ENCODE peak calls at places on chromosome 21, in four cellular contexts. Q, W, F and Z are unnamed samples.

GRCh38 chr21:31520506-31521163 is 138.9 kb upstream of the SOD1 start:
- DNase-seq in Q (no peak), W (no peak), F (no peak), Z (no peak)

GRCh38 chr21:34807881-34808568 is 139.2 kb downstream of the CLIC6 start:
- DNase-seq in Q (peak; percentile 82), W (no peak), F (no peak), Z (no peak)

GRCh38 chr21:21714396-21714795 is 716.2 kb downstream of the NCAM2 start:
- DNase-seq in Q (no peak), W (no peak), F (no peak), Z (no peak)

GRCh38 chr21:35581640-35582039 is 478.7 kb downstream of the SETD4 start:
- DNase-seq in Q (no peak), W (no peak), F (no peak), Z (no peak)

GRCh38 chr21:35838350-35838749 is 222.0 kb downstream of the SETD4 start:
- DNase-seq in Q (no peak), W (no peak), F (no peak), Z (no peak)

GRCh38 chr21:21028275-21028814 is 30.1 kb downstream of the NCAM2 start:
- DNase-seq in Q (no peak), W (no peak), F (no peak), Z (no peak)

GRCh38 chr21:20998886-20999285 is 677 bp downstream of the NCAM2 start:
- DNase-seq in Q (no peak), W (no peak), F (no peak), Z (no peak)

GRCh38 chr21:20639026-20639425 is 359.2 kb upstream of the NCAM2 start:
- DNase-seq in Q (no peak), W (no peak), F (no peak), Z (no peak)

GRCh38 chr21:39676054-39676771 is 63.5 kb downstream of the B3GALT5 start:
- DNase-seq in Q (no peak), W (peak; percentile 17), F (no peak), Z (peak; percentile 88)

GRCh38 chr21:38295997-38296764 is 39.4 kb downstream of the KCNJ15 start:
- DNase-seq in Q (no peak), W (no peak), F (no peak), Z (no peak)

GRCh38 chr21:20729376-20729775 is 268.8 kb upstream of the NCAM2 start:
- DNase-seq in Q (no peak), W (no peak), F (no peak), Z (no peak)

GRCh38 chr21:36859744-36860501 is 106.5 kb downstream of the HLCS start:
- DNase-seq in Q (no peak), W (peak; percentile 81), F (peak; percentile 95), Z (peak; percentile 41)

GRCh38 chr21:14259669-14260458 is 43.9 kb downstream of the RBM11 start:
- DNase-seq in Q (peak; percentile 10), W (peak; percentile 39), F (peak; percentile 24), Z (peak; percentile 44)

GRCh38 chr21:27021801-27022200 is 54.9 kb upstream of the ADAMTS5 start:
- DNase-seq in Q (no peak), W (no peak), F (no peak), Z (no peak)

GRCh38 chr21:25895565-25896205 is 160.9 kb downstream of the GABPA start:
- DNase-seq in Q (no peak), W (no peak), F (peak; percentile 37), Z (peak; percentile 43)

GRCh38 chr21:14677639-14678179 is 131.6 kb upstream of the SAMSN1 start:
- DNase-seq in Q (no peak), W (no peak), F (peak; percentile 17), Z (no peak)

GRCh38 chr21:14901482-14901958 is 163.3 kb downstream of the NRIP1 start:
- DNase-seq in Q (peak; percentile 78), W (no peak), F (no peak), Z (no peak)

GRCh38 chr21:35376406-35377135 is 327.5 kb upstream of the RUNX1 start:
- DNase-seq in Q (no peak), W (no peak), F (no peak), Z (no peak)

GRCh38 chr21:35291963-35292627 is 243.0 kb upstream of the RUNX1 start:
- DNase-seq in Q (no peak), W (no peak), F (no peak), Z (no peak)

DNA sequence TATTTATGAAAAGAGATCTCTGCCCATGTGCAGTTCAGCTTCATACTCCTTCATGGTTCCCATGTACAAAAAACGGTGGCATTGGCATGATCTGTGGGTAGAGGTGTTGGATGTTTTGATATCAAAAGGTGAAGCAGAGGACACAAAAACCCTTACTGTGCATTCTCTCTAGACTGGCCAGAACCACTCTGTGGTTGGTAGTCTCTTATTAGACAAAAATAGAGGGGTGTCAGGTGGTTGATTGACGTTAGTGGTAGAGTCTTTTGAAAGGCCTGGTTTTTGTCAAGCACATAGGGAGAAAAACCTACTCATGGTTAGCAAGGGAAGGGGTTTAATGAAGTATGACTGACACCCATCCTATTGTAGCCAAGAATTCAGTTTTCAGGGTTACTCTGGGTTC is 400.0 kb upstream of the TMPRSS15 start:
- DNase-seq in Q (no peak), W (no peak), F (no peak), Z (no peak)
- H3K27ac ChIP-seq in Q (no peak overlapping the region), W (no peak overlapping the region), F (no peak overlapping the region), Z (no peak overlapping the region)

GRCh38 chr21:44356636-44357035 is 3.2 kb downstream of the TRPM2 start:
- DNase-seq in Q (no peak), W (no peak), F (no peak), Z (no peak)

GRCh38 chr21:44357064-44357837 is 3.8 kb downstream of the TRPM2 start:
- DNase-seq in Q (no peak), W (no peak), F (no peak), Z (no peak)

GRCh38 chr21:44354001-44354405 is 582 bp downstream of the TRPM2 start:
- DNase-seq in Q (no peak), W (no peak), F (no peak), Z (no peak)

GRCh38 chr21:44353200-44353970 is at the start of gene TRPM2:
- DNase-seq in Q (no peak), W (no peak), F (no peak), Z (no peak)

DNA sequence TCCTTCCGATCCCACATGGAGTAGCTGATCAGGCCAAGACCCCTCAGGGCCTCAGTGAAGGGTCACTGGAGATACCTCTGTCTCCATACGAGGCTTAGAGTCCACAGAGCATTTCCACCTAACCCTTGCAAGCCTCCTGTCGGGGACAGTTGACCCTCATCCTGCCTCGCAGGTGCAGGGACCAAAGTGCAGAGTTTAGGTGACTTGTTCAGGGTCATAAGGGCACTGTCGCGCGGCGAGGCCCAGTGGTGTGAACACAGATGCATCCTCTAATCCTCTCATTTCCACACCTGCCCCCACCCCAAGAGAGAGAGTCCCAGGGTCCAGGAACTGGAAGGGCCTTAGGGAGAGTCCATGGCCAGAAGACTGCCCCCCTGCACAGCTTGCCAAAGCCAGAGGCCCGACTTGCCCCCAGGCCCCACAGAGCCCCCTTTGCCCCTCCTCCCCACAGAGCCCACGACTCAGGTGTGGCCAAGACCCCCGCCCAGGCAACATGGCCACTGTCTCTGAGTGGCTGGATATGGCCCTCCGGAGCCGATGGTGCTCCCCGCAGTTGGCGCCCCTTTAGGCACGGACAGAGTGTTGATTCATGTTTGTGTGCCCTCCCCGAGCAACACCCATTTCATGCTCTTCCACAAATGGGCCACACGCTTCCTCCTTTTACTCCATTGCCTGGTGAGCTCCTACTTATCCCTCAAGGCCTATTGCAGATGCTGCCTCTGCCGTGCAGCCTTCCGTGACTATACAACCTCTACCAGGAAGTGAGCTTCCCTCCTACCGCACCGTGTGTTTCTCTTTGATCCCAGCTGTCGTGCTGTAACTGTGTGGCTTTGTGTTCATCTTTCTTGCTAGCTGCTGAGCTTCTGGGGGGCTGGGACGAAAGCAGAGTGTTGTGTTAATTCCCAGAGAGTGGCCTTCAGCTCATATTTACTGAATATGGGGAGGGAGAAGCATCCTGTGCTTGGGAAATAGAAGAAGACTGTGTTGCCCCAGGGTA is 1.7 kb downstream of the TRPM2 start:
- DNase-seq in Q (no peak), W (peak; percentile 16), F (no peak), Z (no peak)
- TF ChIP-seq ELF1 in Q (no peak), W (peak; percentile 82), F (no peak), Z (no peak)

GRCh38 chr21:43717166-43717853 is 1.6 kb upstream of the PDXK start:
- DNase-seq in Q (no peak), W (no peak), F (no peak), Z (no peak)
- H3K27ac ChIP-seq in Q (no peak overlapping the region), W (no peak overlapping the region), F (no peak overlapping the region), Z (no peak overlapping the region)

DNA sequence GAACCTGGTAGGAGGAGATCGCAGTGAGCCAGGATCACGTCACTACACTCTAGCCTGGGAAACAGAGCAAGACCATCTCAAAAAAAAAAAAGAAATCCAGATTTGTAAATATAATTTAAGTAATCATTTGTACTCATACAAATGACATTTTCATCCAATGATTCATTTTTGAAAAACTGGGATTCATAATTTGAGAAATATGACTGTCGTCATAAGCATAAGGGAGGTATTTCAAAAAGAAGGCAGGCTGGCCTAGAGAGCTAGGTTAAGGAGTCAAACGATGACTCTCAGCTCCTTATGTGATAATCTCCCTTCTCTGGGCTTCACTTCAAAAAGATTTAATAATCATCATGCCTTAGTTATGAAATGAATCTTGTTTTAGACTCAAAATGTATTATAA is 2.3 kb downstream of the GART start:
- DNase-seq in Q (no peak), W (no peak), F (no peak), Z (no peak)
- TF ChIP-seq ELF1 in Q (no peak), W (no peak), F (no peak), Z (no peak)

DNA sequence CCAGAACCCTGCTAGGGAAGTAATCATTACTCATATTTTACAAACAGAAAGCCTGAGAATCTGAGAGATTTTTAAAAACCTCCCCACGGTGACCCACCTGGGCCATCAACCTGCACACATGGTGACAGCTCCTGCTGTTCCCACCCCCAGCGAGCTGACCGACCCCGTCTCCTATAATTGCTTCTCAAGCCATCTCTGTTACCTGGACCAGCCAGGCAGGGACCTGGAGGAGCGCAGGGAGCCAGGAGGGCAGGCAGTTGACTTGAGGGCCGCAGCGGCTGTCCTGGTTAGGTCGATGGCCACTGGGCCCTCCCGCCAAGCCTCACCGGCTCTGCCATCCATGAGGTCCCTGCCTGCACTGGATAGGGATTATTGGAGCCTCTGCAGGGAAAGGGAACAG is 7.7 kb downstream of the TFF2 start:
- DNase-seq in Q (no peak), W (no peak), F (no peak), Z (no peak)
- H3K27ac ChIP-seq in Q (no peak overlapping the region), W (no peak overlapping the region), F (no peak overlapping the region), Z (no peak overlapping the region)

GRCh38 chr21:45285266-45285931 is 2.3 kb downstream of the POFUT2 start:
- DNase-seq in Q (no peak), W (no peak), F (no peak), Z (no peak)
- TF ChIP-seq ELF1 in Q (no peak), W (no peak), F (no peak), Z (no peak)

GRCh38 chr21:42439284-42440186 is 35.8 kb downstream of the UBASH3A start:
- DNase-seq in Q (no peak), W (no peak), F (no peak), Z (no peak)

GRCh38 chr21:42438316-42439205 is 34.9 kb downstream of the UBASH3A start:
- DNase-seq in Q (no peak), W (no peak), F (no peak), Z (no peak)

GRCh38 chr21:42436914-42437313 is 33.2 kb downstream of the UBASH3A start:
- DNase-seq in Q (no peak), W (no peak), F (no peak), Z (no peak)

GRCh38 chr21:42435833-42436232 is 32.1 kb downstream of the UBASH3A start:
- DNase-seq in Q (no peak), W (no peak), F (no peak), Z (no peak)

GRCh38 chr21:42437786-42438185 is 34.1 kb downstream of the UBASH3A start:
- DNase-seq in Q (no peak), W (no peak), F (no peak), Z (peak; percentile 27)
- H3K27ac ChIP-seq in Q (no peak overlapping the region), W (no peak overlapping the region), F (no peak overlapping the region), Z (no peak overlapping the region)

GRCh38 chr21:28436286-28436932 is 556.3 kb downstream of the LTN1 start:
- DNase-seq in Q (no peak), W (no peak), F (no peak), Z (no peak)
- TF ChIP-seq ELF1 in Q (no peak), W (no peak), F (no peak), Z (no peak)